ENCODE peak calls at places on chromosome 3, in five cellular contexts. One of them, this sample, is unnamed.

GRCh38 chr3:195105389-195105788 is 165.6 kb downstream of the XXYLT1 start:
- DNase-seq in lung microvascular endothelial cell: no peak
- DNase-seq in neural progenitor cell: no peak
- DNase-seq in stimulated activated naive CD4-positive, alpha-beta T cell treated with Interleukin-2 at 50 U/mL for 16 hours: no peak
- DNase-seq in iPS-NIHi11: no peak
- DNase-seq in this sample: peak; percentile 29

GRCh38 chr3:9976736-9977709 is 9.6 kb downstream of the EMC3 start:
- DNase-seq in lung microvascular endothelial cell: peak; percentile 99
- DNase-seq in neural progenitor cell: no peak
- DNase-seq in stimulated activated naive CD4-positive, alpha-beta T cell treated with Interleukin-2 at 50 U/mL for 16 hours: no peak
- DNase-seq in iPS-NIHi11: peak; percentile 37
- DNase-seq in this sample: peak; percentile 96

GRCh38 chr3:63607716-63608115 is 44.8 kb upstream of the SNTN start:
- DNase-seq in lung microvascular endothelial cell: no peak
- DNase-seq in neural progenitor cell: no peak
- DNase-seq in stimulated activated naive CD4-positive, alpha-beta T cell treated with Interleukin-2 at 50 U/mL for 16 hours: no peak
- DNase-seq in iPS-NIHi11: no peak
- DNase-seq in this sample: no peak

GRCh38 chr3:81565066-81565465 is 196.4 kb downstream of the GBE1 start:
- DNase-seq in lung microvascular endothelial cell: no peak
- DNase-seq in neural progenitor cell: no peak
- DNase-seq in stimulated activated naive CD4-positive, alpha-beta T cell treated with Interleukin-2 at 50 U/mL for 16 hours: no peak
- DNase-seq in iPS-NIHi11: no peak
- DNase-seq in this sample: no peak

GRCh38 chr3:124883766-124884473 is 3.2 kb downstream of the ITGB5 start:
- DNase-seq in lung microvascular endothelial cell: no peak
- DNase-seq in neural progenitor cell: peak; percentile 56
- DNase-seq in stimulated activated naive CD4-positive, alpha-beta T cell treated with Interleukin-2 at 50 U/mL for 16 hours: no peak
- DNase-seq in iPS-NIHi11: no peak
- DNase-seq in this sample: no peak

GRCh38 chr3:151859905-151860304 is 13.5 kb upstream of the SUCNR1 start:
- DNase-seq in lung microvascular endothelial cell: no peak
- DNase-seq in neural progenitor cell: no peak
- DNase-seq in stimulated activated naive CD4-positive, alpha-beta T cell treated with Interleukin-2 at 50 U/mL for 16 hours: no peak
- DNase-seq in iPS-NIHi11: no peak
- DNase-seq in this sample: no peak

GRCh38 chr3:117404756-117405155 is 695.2 kb downstream of the TUSC7 start:
- DNase-seq in lung microvascular endothelial cell: no peak
- DNase-seq in neural progenitor cell: no peak
- DNase-seq in stimulated activated naive CD4-positive, alpha-beta T cell treated with Interleukin-2 at 50 U/mL for 16 hours: no peak
- DNase-seq in iPS-NIHi11: no peak
- DNase-seq in this sample: no peak

GRCh38 chr3:11844891-11845290 is 1.8 kb downstream of the TAMM41 start:
- DNase-seq in lung microvascular endothelial cell: no peak
- DNase-seq in neural progenitor cell: no peak
- DNase-seq in stimulated activated naive CD4-positive, alpha-beta T cell treated with Interleukin-2 at 50 U/mL for 16 hours: no peak
- DNase-seq in iPS-NIHi11: no peak
- DNase-seq in this sample: no peak

GRCh38 chr3:162103808-162104207 is 607.2 kb downstream of the OTOL1 start:
- DNase-seq in lung microvascular endothelial cell: no peak
- DNase-seq in neural progenitor cell: no peak
- DNase-seq in stimulated activated naive CD4-positive, alpha-beta T cell treated with Interleukin-2 at 50 U/mL for 16 hours: no peak
- DNase-seq in iPS-NIHi11: no peak
- DNase-seq in this sample: no peak

GRCh38 chr3:86743233-86743632 is 247.7 kb downstream of the VGLL3 start:
- DNase-seq in lung microvascular endothelial cell: no peak
- DNase-seq in neural progenitor cell: no peak
- DNase-seq in stimulated activated naive CD4-positive, alpha-beta T cell treated with Interleukin-2 at 50 U/mL for 16 hours: no peak
- DNase-seq in iPS-NIHi11: no peak
- DNase-seq in this sample: no peak

GRCh38 chr3:146035366-146035765 is 125.6 kb downstream of the PLOD2 start:
- DNase-seq in lung microvascular endothelial cell: no peak
- DNase-seq in neural progenitor cell: no peak
- DNase-seq in stimulated activated naive CD4-positive, alpha-beta T cell treated with Interleukin-2 at 50 U/mL for 16 hours: no peak
- DNase-seq in iPS-NIHi11: no peak
- DNase-seq in this sample: no peak

GRCh38 chr3:177447938-177448337 is 250.7 kb upstream of the TBL1XR1 start:
- DNase-seq in lung microvascular endothelial cell: no peak
- DNase-seq in neural progenitor cell: no peak
- DNase-seq in stimulated activated naive CD4-positive, alpha-beta T cell treated with Interleukin-2 at 50 U/mL for 16 hours: no peak
- DNase-seq in iPS-NIHi11: peak; percentile 60
- DNase-seq in this sample: no peak

GRCh38 chr3:186354100-186354499 is 7.9 kb downstream of the DGKG start:
- DNase-seq in lung microvascular endothelial cell: no peak
- DNase-seq in neural progenitor cell: no peak
- DNase-seq in stimulated activated naive CD4-positive, alpha-beta T cell treated with Interleukin-2 at 50 U/mL for 16 hours: no peak
- DNase-seq in iPS-NIHi11: no peak
- DNase-seq in this sample: no peak

GRCh38 chr3:55330355-55330754 is 156.8 kb downstream of the WNT5A start:
- DNase-seq in lung microvascular endothelial cell: no peak
- DNase-seq in neural progenitor cell: no peak
- DNase-seq in stimulated activated naive CD4-positive, alpha-beta T cell treated with Interleukin-2 at 50 U/mL for 16 hours: no peak
- DNase-seq in iPS-NIHi11: no peak
- DNase-seq in this sample: no peak

GRCh38 chr3:105580551-105580950 is 213.8 kb downstream of the ALCAM start:
- DNase-seq in lung microvascular endothelial cell: no peak
- DNase-seq in neural progenitor cell: no peak
- DNase-seq in stimulated activated naive CD4-positive, alpha-beta T cell treated with Interleukin-2 at 50 U/mL for 16 hours: no peak
- DNase-seq in iPS-NIHi11: no peak
- DNase-seq in this sample: no peak

GRCh38 chr3:125401402-125401801 is 26.3 kb upstream of the ZNF148 start:
- DNase-seq in lung microvascular endothelial cell: no peak
- DNase-seq in neural progenitor cell: no peak
- DNase-seq in stimulated activated naive CD4-positive, alpha-beta T cell treated with Interleukin-2 at 50 U/mL for 16 hours: no peak
- DNase-seq in iPS-NIHi11: no peak
- DNase-seq in this sample: no peak

This sample was measured in endothelial cell of umbilical vein.